ENCODE peak calls at places on chromosomes 6 and 20, in four cellular contexts. One of them, this sample, is unnamed.

GRCh38 chr6:77015350-77015749 is 447.9 kb downstream of the HTR1B start:
- DNase-seq in H9: no peak
- DNase-seq in neural crest cell: no peak
- DNase-seq in bronchial epithelial cell: peak
- DNase-seq in this sample: no peak

GRCh38 chr6:131379951-131380350 is 193.1 kb upstream of the ARG1 start:
- DNase-seq in H9: no peak
- DNase-seq in neural crest cell: no peak
- DNase-seq in bronchial epithelial cell: peak
- DNase-seq in this sample: no peak

GRCh38 chr6:134456284-134456683 is 138.4 kb upstream of the SGK1 start:
- DNase-seq in H9: no peak
- DNase-seq in neural crest cell: no peak
- DNase-seq in bronchial epithelial cell: no peak
- DNase-seq in this sample: no peak

GRCh38 chr6:101650402-101651100 is 257.0 kb downstream of the GRIK2 start:
- DNase-seq in H9: no peak
- DNase-seq in neural crest cell: no peak
- DNase-seq in bronchial epithelial cell: no peak
- DNase-seq in this sample: no peak

GRCh38 chr6:134909701-134910595 is 40.0 kb downstream of the ALDH8A1 start:
- DNase-seq in H9: no peak
- DNase-seq in neural crest cell: no peak
- DNase-seq in bronchial epithelial cell: no peak
- DNase-seq in this sample: no peak

GRCh38 chr6:21396313-21396712 is 197.2 kb upstream of the SOX4 start:
- DNase-seq in H9: no peak
- DNase-seq in neural crest cell: no peak
- DNase-seq in bronchial epithelial cell: peak
- DNase-seq in this sample: no peak

GRCh38 chr6:2899596-2899995 is 3.5 kb downstream of the SERPINB9 start:
- DNase-seq in H9: no peak
- DNase-seq in neural crest cell: no peak
- DNase-seq in bronchial epithelial cell: no peak
- DNase-seq in this sample: no peak

GRCh38 chr20:60036346-60037119 is 78.3 kb downstream of the CDH26 start:
- DNase-seq in H9: no peak
- DNase-seq in neural crest cell: no peak
- DNase-seq in bronchial epithelial cell: no peak
- DNase-seq in this sample: no peak

GRCh38 chr6:31558631-31559500 is 11.5 kb downstream of the NFKBIL1 start:
- DNase-seq in H9: no peak
- DNase-seq in neural crest cell: no peak
- DNase-seq in bronchial epithelial cell: no peak
- DNase-seq in this sample: no peak

GRCh38 chr20:22717466-22717865 is 133.1 kb upstream of the FOXA2 start:
- DNase-seq in H9: no peak
- DNase-seq in neural crest cell: no peak
- DNase-seq in bronchial epithelial cell: peak
- DNase-seq in this sample: no peak

GRCh38 chr20:48681201-48681881 is 146.5 kb downstream of the PREX1 start:
- DNase-seq in H9: no peak
- DNase-seq in neural crest cell: no peak
- DNase-seq in bronchial epithelial cell: no peak
- DNase-seq in this sample: no peak

GRCh38 chr6:4803343-4803744 is 27.1 kb downstream of the CDYL start:
- DNase-seq in H9: no peak
- DNase-seq in neural crest cell: no peak
- DNase-seq in bronchial epithelial cell: no peak
- DNase-seq in this sample: no peak

GRCh38 chr6:8789878-8790277 is 354.5 kb upstream of the SLC35B3 start:
- DNase-seq in H9: no peak
- DNase-seq in neural crest cell: no peak
- DNase-seq in bronchial epithelial cell: no peak
- DNase-seq in this sample: no peak

GRCh38 chr6:22042713-22043112 is 254.1 kb downstream of the PRL start:
- DNase-seq in H9: no peak
- DNase-seq in neural crest cell: no peak
- DNase-seq in bronchial epithelial cell: no peak
- DNase-seq in this sample: no peak

GRCh38 chr6:1266686-1267056 is 45.2 kb upstream of the FOXQ1 start:
- DNase-seq in H9: no peak
- DNase-seq in neural crest cell: no peak
- DNase-seq in bronchial epithelial cell: no peak
- DNase-seq in this sample: no peak

GRCh38 chr6:147744012-147744411 is 235.5 kb downstream of the SAMD5 start:
- DNase-seq in H9: no peak
- DNase-seq in neural crest cell: no peak
- DNase-seq in bronchial epithelial cell: no peak
- DNase-seq in this sample: no peak

GRCh38 chr6:100504786-100505737 is 40.3 kb upstream of the SIM1 start:
- DNase-seq in H9: no peak
- DNase-seq in neural crest cell: no peak
- DNase-seq in bronchial epithelial cell: peak
- DNase-seq in this sample: no peak

GRCh38 chr6:169207482-169207881 is 46.2 kb downstream of the THBS2 start:
- DNase-seq in H9: no peak
- DNase-seq in neural crest cell: no peak
- DNase-seq in bronchial epithelial cell: no peak
- DNase-seq in this sample: no peak

GRCh38 chr6:56770011-56770520 is 127.4 kb upstream of the DST start:
- DNase-seq in H9: no peak
- DNase-seq in neural crest cell: no peak
- DNase-seq in bronchial epithelial cell: no peak
- DNase-seq in this sample: no peak

GRCh38 chr6:118309337-118310093 is 238.6 kb upstream of the PLN start:
- DNase-seq in H9: no peak
- DNase-seq in neural crest cell: no peak
- DNase-seq in bronchial epithelial cell: no peak
- DNase-seq in this sample: no peak

GRCh38 chr20:14477125-14477524 is 139.7 kb upstream of the FLRT3 start:
- DNase-seq in H9: no peak
- DNase-seq in neural crest cell: no peak
- DNase-seq in bronchial epithelial cell: peak
- DNase-seq in this sample: no peak

GRCh38 chr20:50191566-50192363 is 1.1 kb downstream of the CEBPB start:
- DNase-seq in H9: peak
- DNase-seq in neural crest cell: peak
- DNase-seq in bronchial epithelial cell: no peak
- DNase-seq in this sample: peak

GRCh38 chr6:149266659-149267058 is 50.9 kb upstream of the TAB2 start:
- DNase-seq in H9: no peak
- DNase-seq in neural crest cell: no peak
- DNase-seq in bronchial epithelial cell: no peak
- DNase-seq in this sample: no peak

GRCh38 chr6:126337323-126337722 is 2.6 kb upstream of the CENPW start:
- DNase-seq in H9: no peak
- DNase-seq in neural crest cell: no peak
- DNase-seq in bronchial epithelial cell: peak
- DNase-seq in this sample: no peak

GRCh38 chr6:166032366-166033171 is 135.1 kb downstream of the TBXT start:
- DNase-seq in H9: peak
- DNase-seq in neural crest cell: no peak
- DNase-seq in bronchial epithelial cell: no peak
- DNase-seq in this sample: no peak
- TF ChIP-seq CTCF in H9: peak
- TF ChIP-seq CTCF in neural crest cell: peak
- TF ChIP-seq CTCF in bronchial epithelial cell: peak
- TF ChIP-seq CTCF in this sample: peak

DNA sequence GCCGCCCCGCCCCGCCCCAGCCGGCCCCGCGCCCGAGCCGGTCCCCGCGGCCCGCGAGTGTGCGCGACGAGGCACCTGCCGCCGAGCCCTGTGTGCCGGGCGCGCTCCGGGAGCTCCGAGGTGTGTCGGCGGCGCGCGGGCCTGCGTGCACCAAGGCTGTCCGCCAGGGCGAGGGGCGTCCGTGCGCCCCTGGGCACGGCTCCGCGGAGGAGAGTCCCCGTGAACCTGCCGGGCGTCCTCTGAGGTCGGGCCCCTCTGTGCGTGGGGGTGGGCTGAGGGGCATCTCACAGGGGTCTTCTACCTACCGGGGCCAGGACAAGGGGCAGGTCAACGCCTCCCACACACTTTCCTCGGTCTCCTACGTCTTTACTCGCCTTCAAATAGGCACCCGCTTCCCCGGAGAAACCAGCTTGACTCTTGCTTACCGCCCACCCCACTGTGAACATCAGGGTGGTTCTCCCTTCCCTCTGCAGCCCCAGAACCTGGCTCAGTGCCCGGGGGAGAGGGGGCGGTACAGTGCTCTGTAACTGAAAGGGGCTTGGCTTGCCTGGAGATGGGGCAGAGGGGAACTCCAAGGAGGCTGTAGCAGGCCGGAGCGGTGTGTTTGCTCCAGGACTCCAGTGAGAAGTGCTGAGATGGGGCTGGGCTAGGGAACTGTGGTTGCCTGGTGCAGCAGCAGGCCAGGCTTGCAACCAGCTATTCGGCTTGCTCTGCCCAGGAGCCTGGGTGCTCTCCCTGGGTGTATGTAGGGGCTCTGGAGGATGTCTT is at the start of gene SAMD10:
- DNase-seq in H9: peak
- DNase-seq in neural crest cell: peak
- DNase-seq in bronchial epithelial cell: no peak
- DNase-seq in this sample: peak
- TF ChIP-seq CTCF in H9: peak
- TF ChIP-seq CTCF in neural crest cell: peak
- TF ChIP-seq CTCF in bronchial epithelial cell: no peak
- TF ChIP-seq CTCF in this sample: no peak

GRCh38 chr20:6705920-6706500 is 61.5 kb upstream of the BMP2 start:
- DNase-seq in H9: no peak
- DNase-seq in neural crest cell: no peak
- DNase-seq in bronchial epithelial cell: no peak
- DNase-seq in this sample: no peak
- TF ChIP-seq CTCF in H9: no peak
- TF ChIP-seq CTCF in neural crest cell: no peak
- TF ChIP-seq CTCF in bronchial epithelial cell: no peak
- TF ChIP-seq CTCF in this sample: no peak

DNA sequence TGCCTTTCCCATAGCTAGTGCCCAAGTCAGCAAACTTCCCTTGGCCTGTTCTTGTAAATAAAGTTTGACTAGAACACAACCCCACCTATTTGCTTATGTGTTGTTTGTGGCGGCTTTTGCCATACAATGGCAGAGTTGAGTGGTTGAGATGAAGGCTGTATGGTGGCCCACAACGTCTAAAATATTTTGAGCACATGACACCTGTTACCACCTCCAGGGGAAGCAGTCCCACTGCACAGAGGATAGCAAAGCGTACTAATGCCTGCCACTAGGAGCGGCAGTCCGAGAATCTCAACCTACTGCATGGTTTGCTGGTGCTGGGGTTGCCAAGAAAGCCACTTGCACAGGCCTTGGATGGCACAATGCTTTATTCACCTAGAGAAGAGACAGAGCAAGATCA is 58.6 kb downstream of the TGM2 start:
- DNase-seq in H9: no peak
- DNase-seq in neural crest cell: no peak
- DNase-seq in bronchial epithelial cell: no peak
- DNase-seq in this sample: no peak
- TF ChIP-seq CTCF in H9: peak
- TF ChIP-seq CTCF in neural crest cell: no peak
- TF ChIP-seq CTCF in bronchial epithelial cell: no peak
- TF ChIP-seq CTCF in this sample: no peak

GRCh38 chr20:19807901-19808300 is 49.8 kb downstream of the RIN2 start:
- DNase-seq in H9: no peak
- DNase-seq in neural crest cell: no peak
- DNase-seq in bronchial epithelial cell: no peak
- DNase-seq in this sample: no peak

GRCh38 chr20:19806806-19807691 is 49.0 kb downstream of the RIN2 start:
- DNase-seq in H9: no peak
- DNase-seq in neural crest cell: no peak
- DNase-seq in bronchial epithelial cell: peak
- DNase-seq in this sample: no peak

GRCh38 chr20:19799325-19799724 is 41.3 kb downstream of the RIN2 start:
- DNase-seq in H9: no peak
- DNase-seq in neural crest cell: no peak
- DNase-seq in bronchial epithelial cell: no peak
- DNase-seq in this sample: no peak

GRCh38 chr20:19802099-19802491 is 44.0 kb downstream of the RIN2 start:
- DNase-seq in H9: no peak
- DNase-seq in neural crest cell: no peak
- DNase-seq in bronchial epithelial cell: no peak
- DNase-seq in this sample: no peak

GRCh38 chr20:19802492-19803158 is 44.6 kb downstream of the RIN2 start:
- DNase-seq in H9: peak
- DNase-seq in neural crest cell: no peak
- DNase-seq in bronchial epithelial cell: peak
- DNase-seq in this sample: no peak
- TF ChIP-seq CTCF in H9: peak
- TF ChIP-seq CTCF in neural crest cell: peak
- TF ChIP-seq CTCF in bronchial epithelial cell: peak
- TF ChIP-seq CTCF in this sample: no peak

GRCh38 chr20:25696384-25697131 is at the start of gene ZNF337:
- DNase-seq in H9: peak
- DNase-seq in neural crest cell: peak
- DNase-seq in bronchial epithelial cell: peak
- DNase-seq in this sample: peak
- TF ChIP-seq CTCF in H9: peak
- TF ChIP-seq CTCF in neural crest cell: no peak
- TF ChIP-seq CTCF in bronchial epithelial cell: peak
- TF ChIP-seq CTCF in this sample: no peak

This sample was measured in mesothelial cell of epicardium.